ENCODE peak calls at places on chromosomes 6 and 20, in five cellular contexts. L, G, A, O and H are unnamed samples. For H3K4me1 and H3K27me3, the result is how much of the 10 kb centered on the place peaks cover.

GRCh38 chr6:30821862-30822784 is 62.2 kb upstream of the DDR1 start:
- DNase-seq in L (no peak), G (no peak), O (peak), A (no peak), H (no peak)

GRCh38 chr6:122400121-122400450 is 634 bp downstream of the HSF2 start:
- DNase-seq in L (no peak), G (no peak), A (no peak), O (peak), H (no peak)

GRCh38 chr20:36541227-36542018 is at the start of gene MYL9:
- DNase-seq in G (peak), L (peak), A (peak), O (peak), H (peak)

GRCh38 chr6:52389626-52390360 is 27.8 kb downstream of the PAQR8 start:
- DNase-seq in O (peak), L (no peak), G (peak), A (no peak), H (no peak)

GRCh38 chr6:168699631-168700315 is 258.8 kb downstream of the SMOC2 start:
- DNase-seq in A (no peak), O (no peak), L (no peak), G (no peak), H (peak)

GRCh38 chr6:63351995-63352586 is 32.3 kb upstream of the LGSN start:
- DNase-seq in A (no peak), L (no peak), O (peak), G (no peak), H (no peak)

GRCh38 chr6:112037783-112038216 is 16.1 kb upstream of the CCN6 start:
- DNase-seq in G (peak), L (no peak), O (no peak), A (no peak), H (peak)

GRCh38 chr6:138844203-138844602 is 48.3 kb downstream of the ECT2L start:
- DNase-seq in G (no peak), O (no peak), A (no peak), L (no peak), H (no peak)

GRCh38 chr20:50694379-50695143 is 3.2 kb upstream of the RIPOR3 start:
- DNase-seq in A (no peak), O (no peak), G (no peak), L (no peak), H (no peak)

GRCh38 chr20:22080985-22081384 is 375.5 kb downstream of the PAX1 start:
- DNase-seq in L (no peak), A (no peak), G (no peak), O (no peak), H (no peak)

GRCh38 chr6:107864235-107864970 is 40.3 kb upstream of the SCML4 start:
- DNase-seq in G (no peak), O (no peak), A (no peak), L (no peak), H (no peak)

GRCh38 chr6:1190361-1190760 is 121.5 kb upstream of the FOXQ1 start:
- DNase-seq in G (no peak), O (no peak), L (no peak), A (no peak), H (no peak)

GRCh38 chr6:139699335-139699734 is 324.9 kb upstream of the CITED2 start:
- DNase-seq in O (no peak), L (no peak), G (no peak), A (no peak), H (no peak)

GRCh38 chr6:42363906-42364859 is 87.5 kb downstream of the TRERF1 start:
- DNase-seq in L (no peak), G (no peak), O (no peak), A (no peak), H (no peak)

GRCh38 chr20:57013741-57014140 is 252.7 kb downstream of the BMP7 start:
- DNase-seq in G (no peak), A (peak), O (peak), L (no peak), H (no peak)

GRCh38 chr6:109451376-109451775 is 4.2 kb downstream of the MICAL1 start:
- DNase-seq in O (no peak), L (no peak), G (no peak), A (no peak), H (no peak)

GRCh38 chr6:140275725-140276124 is 901.3 kb upstream of the CITED2 start:
- DNase-seq in A (no peak), L (no peak), O (no peak), G (no peak), H (no peak)

GRCh38 chr6:135054238-135054574 is 416 bp downstream of the HBS1L start:
- DNase-seq in L (no peak), G (no peak), A (no peak), O (peak), H (no peak)

GRCh38 chr6:99287523-99287922 is 62.0 kb downstream of the FAXC start:
- DNase-seq in O (no peak), L (no peak), G (no peak), A (no peak), H (no peak)

GRCh38 chr20:14431568-14431967 is 94.2 kb upstream of the FLRT3 start:
- DNase-seq in L (no peak), G (no peak), A (no peak), O (no peak), H (no peak)

GRCh38 chr6:146357578-146358340 is 185.9 kb upstream of the RAB32 start:
- DNase-seq in L (no peak), A (no peak), G (no peak), O (no peak), H (no peak)

GRCh38 chr6:146914563-146915483 is 289.4 kb upstream of the STXBP5 start:
- DNase-seq in O (peak), L (no peak), G (no peak), A (no peak), H (peak)

GRCh38 chr20:38303908-38304379 is at the start of gene BPI:
- DNase-seq in O (peak), A (no peak), G (no peak), L (no peak), H (peak)

DNA sequence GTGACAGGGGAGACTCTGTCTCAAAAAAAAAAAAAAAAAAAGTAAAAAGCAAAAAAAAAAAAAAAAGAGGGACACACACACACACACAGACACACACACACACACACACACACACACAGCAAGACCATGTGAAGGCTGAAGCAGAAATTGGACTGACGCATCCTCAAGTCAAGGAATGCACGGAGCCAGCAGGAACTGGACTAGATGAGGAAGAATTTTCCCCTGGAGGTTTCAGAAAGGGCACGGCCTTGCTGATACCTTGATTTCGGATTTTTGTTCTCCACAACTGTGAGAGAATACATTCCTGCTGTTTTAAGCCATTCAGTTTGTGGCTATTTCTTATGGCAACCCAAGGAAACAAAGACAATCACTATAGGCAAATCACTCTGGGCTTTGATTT is 176.9 kb upstream of the SALL4 start:
- DNase-seq in A (no peak), L (no peak), O (no peak), G (no peak), H (no peak)
- H3K4me1 ChIP-seq in A (under half), L (under half), O (under half), G (under half), H (under half)

DNA sequence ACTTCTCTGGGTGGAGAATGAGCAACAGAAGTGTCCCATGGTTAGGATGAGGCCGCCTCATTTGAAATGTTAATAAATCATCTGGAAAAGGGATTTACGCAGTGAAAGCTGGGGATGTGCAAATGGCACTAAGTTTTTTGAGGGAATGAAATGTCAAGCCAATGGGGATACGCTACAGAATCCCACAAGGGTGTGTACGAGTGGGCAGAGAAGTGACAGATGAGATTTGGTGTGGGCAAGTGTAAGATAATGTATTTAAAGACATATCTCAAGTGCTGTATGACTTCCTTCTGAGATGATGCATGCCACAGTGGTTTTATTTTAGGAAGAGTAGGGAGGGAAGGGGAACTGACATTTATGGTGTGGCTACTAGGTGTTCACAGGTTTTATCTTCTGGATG is 100.6 kb downstream of the LRFN2 start:
- DNase-seq in O (no peak), L (no peak), A (no peak), G (no peak), H (no peak)
- H3K27me3 ChIP-seq in O (under half), L (under half), A (under half), G (under half), H (under half)

DNA sequence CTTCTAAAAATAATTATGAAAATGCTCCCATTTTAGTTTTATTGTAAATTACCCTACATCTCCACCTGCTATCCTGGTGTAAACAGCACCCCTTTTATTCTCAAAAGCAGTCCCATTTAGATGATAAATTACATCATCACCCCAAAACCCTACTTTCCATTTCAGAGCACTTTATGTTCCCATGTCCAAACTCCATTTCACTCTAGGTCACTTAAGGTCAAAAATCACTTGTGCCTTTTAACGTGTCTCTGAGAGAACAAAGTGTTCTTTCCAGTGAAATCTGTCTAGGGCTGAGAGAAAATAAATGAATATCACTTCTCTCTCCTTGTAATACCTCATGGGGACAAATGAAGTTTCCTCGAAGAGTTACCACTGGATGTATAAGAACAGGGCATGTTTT is 157.3 kb downstream of the INSM1 start:
- DNase-seq in G (no peak), A (no peak), L (no peak), O (no peak), H (no peak)
- TF ChIP-seq EP300 in G (no peak), A (no peak), L (no peak), O (no peak), H (no peak)

GRCh38 chr6:156840136-156840535 is 63.0 kb downstream of the ARID1B start:
- DNase-seq in G (no peak), A (no peak), L (no peak), O (no peak), H (no peak)
- H3K4me1 ChIP-seq in G (under half), A (under half), L (half or more), O (under half), H (under half)

GRCh38 chr6:100472674-100473073 is 8.0 kb upstream of the SIM1 start:
- DNase-seq in G (no peak), L (no peak), O (no peak), A (no peak), H (no peak)

GRCh38 chr6:100468966-100469859 is 4.5 kb upstream of the SIM1 start:
- DNase-seq in L (peak), O (no peak), A (peak), G (no peak), H (no peak)

GRCh38 chr6:100468013-100468622 is 3.4 kb upstream of the SIM1 start:
- DNase-seq in L (no peak), A (no peak), G (no peak), O (no peak), H (no peak)

GRCh38 chr6:100473182-100473581 is 8.5 kb upstream of the SIM1 start:
- DNase-seq in L (no peak), O (no peak), A (no peak), G (no peak), H (no peak)

DNA sequence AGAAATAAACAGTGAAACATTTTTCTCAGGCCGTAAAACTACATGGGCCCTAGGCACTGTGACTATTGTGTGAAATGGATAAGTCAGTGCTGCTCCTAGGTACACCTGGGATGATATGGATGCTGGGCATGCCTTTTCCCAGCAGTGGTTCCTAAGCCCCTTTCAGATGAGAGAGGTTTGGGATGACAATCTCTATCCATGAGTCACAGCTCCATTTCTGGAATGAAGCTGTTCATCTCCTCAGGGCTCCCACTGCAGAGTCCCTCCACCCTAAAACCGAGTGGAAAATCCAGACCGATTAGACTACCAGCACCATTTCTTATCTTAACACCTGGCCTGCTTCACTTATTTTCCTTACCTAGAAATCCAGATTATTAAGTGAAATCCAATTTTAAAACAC is 6.0 kb upstream of the SIM1 start:
- DNase-seq in O (no peak), L (no peak), A (no peak), G (no peak), H (no peak)
- H3K27me3 ChIP-seq in O (under half), L (half or more), A (half or more), G (half or more), H (half or more)

GRCh38 chr6:80104520-80104919 is 2.0 kb upstream of the BCKDHB start:
- DNase-seq in L (no peak), G (no peak), A (no peak), O (no peak), H (no peak)

GRCh38 chr6:80105972-80106417 is 476 bp upstream of the BCKDHB start:
- DNase-seq in O (no peak), G (no peak), A (no peak), L (no peak), H (no peak)

DNA sequence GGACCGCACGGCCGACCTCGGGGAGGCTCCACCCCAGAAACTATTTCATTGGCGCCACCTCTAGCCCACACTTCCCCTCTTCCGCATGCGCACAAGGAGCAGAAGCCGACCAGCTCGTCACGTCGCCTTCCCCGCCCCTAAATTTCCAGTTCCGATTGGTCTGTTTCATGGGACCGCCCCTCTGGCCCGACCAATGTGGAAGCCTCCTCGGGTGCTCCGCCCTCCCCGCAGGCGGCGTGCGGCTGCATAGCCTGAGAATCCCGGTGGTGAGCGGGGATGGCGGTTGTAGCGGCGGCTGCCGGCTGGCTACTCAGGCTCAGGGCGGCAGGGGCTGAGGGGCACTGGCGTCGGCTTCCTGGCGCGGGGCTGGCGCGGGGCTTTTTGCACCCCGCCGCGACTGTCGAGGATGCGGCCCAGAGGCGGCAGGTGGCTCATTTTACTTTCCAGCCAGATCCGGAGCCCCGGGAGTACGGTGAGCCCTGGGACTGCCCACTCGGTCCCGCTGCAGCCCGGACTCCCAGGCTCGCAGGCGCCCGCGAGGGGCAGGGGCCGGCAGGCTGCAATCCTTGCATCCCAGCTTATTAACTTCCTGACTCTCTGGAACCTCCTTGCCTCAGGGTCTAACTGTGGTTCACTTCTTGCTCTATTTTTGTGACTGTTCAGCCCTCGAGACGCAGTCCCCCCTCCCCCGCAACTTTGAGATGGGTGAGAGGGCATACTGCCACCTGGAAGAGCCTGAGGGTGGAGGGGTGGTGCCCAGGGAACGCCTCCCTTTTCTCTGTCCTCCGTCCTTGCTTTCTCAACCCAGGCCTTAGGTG is at the start of gene BCKDHB:
- DNase-seq in A (peak), L (peak), G (peak), O (peak), H (peak)
- TF ChIP-seq EP300 in A (no peak), L (no peak), G (no peak), O (no peak), H (no peak)

GRCh38 chr6:149461670-149462069 is 23.1 kb downstream of the ZC3H12D start:
- DNase-seq in G (no peak), A (no peak), L (no peak), O (no peak), H (no peak)
- H3K4me1 ChIP-seq in G (under half), A (under half), L (under half), O (under half), H (under half)

GRCh38 chr20:20931632-20932031 is 174.5 kb downstream of the LINC00237 start:
- DNase-seq in L (peak), G (no peak), O (no peak), A (no peak), H (no peak)

GRCh38 chr20:20930500-20930899 is 175.7 kb downstream of the LINC00237 start:
- DNase-seq in A (no peak), O (no peak), L (no peak), G (no peak), H (no peak)

GRCh38 chr20:20932156-20932555 is 174.0 kb downstream of the LINC00237 start:
- DNase-seq in L (peak), A (no peak), G (no peak), O (no peak), H (no peak)

GRCh38 chr20:20931024-20931423 is 175.1 kb downstream of the LINC00237 start:
- DNase-seq in A (no peak), L (no peak), G (no peak), O (no peak), H (no peak)

GRCh38 chr20:20933559-20933958 is 172.6 kb downstream of the LINC00237 start:
- DNase-seq in O (no peak), A (no peak), L (no peak), G (no peak), H (no peak)
- H3K27me3 ChIP-seq in O (under half), A (under half), L (under half), G (under half), H (under half)

DNA sequence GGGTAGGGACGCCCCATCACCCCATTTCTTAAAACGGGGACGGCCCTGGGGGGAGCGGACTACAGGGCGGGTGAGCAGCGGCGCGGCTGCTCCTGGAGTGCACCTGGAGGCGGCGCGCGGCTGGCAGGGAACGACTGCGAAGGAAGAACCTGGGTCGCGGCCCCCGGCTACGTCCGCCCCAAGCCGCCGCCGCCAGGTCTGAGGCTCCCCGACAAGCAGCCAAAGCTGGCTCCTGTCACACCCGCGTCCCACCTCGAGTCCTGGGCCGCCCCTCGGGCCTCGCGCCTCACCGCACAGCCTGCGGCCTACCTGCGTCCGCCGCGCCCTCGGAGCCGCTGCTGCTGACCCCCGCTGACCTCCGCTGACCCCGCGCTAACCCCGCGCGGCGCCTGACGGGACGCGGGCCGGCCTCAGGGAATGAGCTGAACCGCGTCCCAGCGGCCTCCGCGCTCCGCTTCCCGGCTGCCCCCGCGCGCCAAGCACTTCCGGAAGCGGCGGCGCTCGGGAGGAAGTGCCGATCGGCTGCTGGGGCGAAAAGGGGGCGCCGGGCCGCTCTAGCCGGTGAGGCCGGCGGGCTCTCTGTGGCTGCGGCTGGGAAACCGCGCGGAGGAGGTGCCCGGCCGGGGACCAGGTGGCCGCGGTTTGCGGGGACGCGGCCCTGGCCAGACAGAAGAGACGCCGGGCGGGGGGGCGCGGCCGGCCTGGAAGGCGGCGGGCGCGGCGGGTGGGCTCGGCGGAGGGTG is at the start of the genes ARFRP1 and ZGPAT:
- DNase-seq in O (peak), G (peak), L (peak), A (peak), H (peak)
- TF ChIP-seq EP300 in O (no peak), G (no peak), L (no peak), A (no peak), H (no peak)

GRCh38 chr6:3405679-3406078 is 51.2 kb downstream of the SLC22A23 start:
- DNase-seq in L (no peak), A (no peak), G (no peak), O (no peak), H (peak)
- H3K4me1 ChIP-seq in L (under half), A (under half), G (under half), O (half or more), H (under half)